ENCODE peak calls at places on chromosomes 4 and X, in four cellular contexts. R, G, J and Z are unnamed samples.

GRCh38 chrX:15468036-15468435 is 25.1 kb downstream of the PIR start:
- DNase-seq in R (no peak), G (peak), J (no peak), Z (peak)

GRCh38 chrX:150506486-150506885 is 61.9 kb upstream of the MTM1 start:
- DNase-seq in R (no peak), G (no peak), J (no peak), Z (no peak)

GRCh38 chr4:137980641-137981040 is 261.5 kb downstream of the SLC7A11 start:
- DNase-seq in R (no peak), G (no peak), J (no peak), Z (no peak)

GRCh38 chrX:26597981-26598380 is 382.0 kb downstream of the MAGEB5 start:
- DNase-seq in R (no peak), G (no peak), J (no peak), Z (no peak)

GRCh38 chr4:94595880-94596483 is 144.2 kb downstream of the PDLIM5 start:
- DNase-seq in R (no peak), G (peak), J (no peak), Z (no peak)

GRCh38 chr4:122783301-122784215 is 43.1 kb upstream of the FGF2 start:
- DNase-seq in R (no peak), G (no peak), J (no peak), Z (peak)

GRCh38 chr4:87659247-87659931 is 9.3 kb downstream of the DMP1 start:
- DNase-seq in R (no peak), G (no peak), J (no peak), Z (peak)

GRCh38 chr4:175929932-175930331 is 117.9 kb upstream of the GPM6A start:
- DNase-seq in R (no peak), G (no peak), J (no peak), Z (no peak)

GRCh38 chrX:16975233-16975632 is 28.8 kb downstream of the REPS2 start:
- DNase-seq in R (no peak), G (no peak), J (no peak), Z (no peak)

GRCh38 chr4:98275129-98275528 is 13.9 kb downstream of the RAP1GDS1 start:
- DNase-seq in R (no peak), G (peak), J (no peak), Z (no peak)

GRCh38 chr4:176927664-176928063 is 134.9 kb upstream of the VEGFC start:
- DNase-seq in R (no peak), G (no peak), J (no peak), Z (peak)

GRCh38 chrX:107552976-107553375 is 75.3 kb upstream of the PRPS1 start:
- DNase-seq in R (no peak), G (no peak), J (no peak), Z (no peak)

GRCh38 chr4:5828005-5828391 is 64.9 kb downstream of the CRMP1 start:
- DNase-seq in R (no peak), G (no peak), J (no peak), Z (no peak)

GRCh38 chr4:131382839-131383238 is 1766.3 kb upstream of the PCDH10 start:
- DNase-seq in R (no peak), G (no peak), J (no peak), Z (no peak)

GRCh38 chr4:122625156-122625555 is 4.3 kb upstream of the IL21 start:
- DNase-seq in R (no peak), G (no peak), J (no peak), Z (no peak)

GRCh38 chrX:1452497-1453389 is at the start of gene ASMTL:
- DNase-seq in R (peak), G (peak), J (peak), Z (peak)

GRCh38 chrX:71664889-71665491 is 2.4 kb upstream of the LOC101059915 start:
- DNase-seq in R (no peak), G (no peak), J (no peak), Z (no peak)

GRCh38 chrX:106894978-106895452 is 8.1 kb downstream of the RIPPLY1 start:
- DNase-seq in R (no peak), G (no peak), J (no peak), Z (no peak)

GRCh38 chr4:67014592-67014991 is 530.7 kb downstream of the CENPC start:
- DNase-seq in R (no peak), G (no peak), J (no peak), Z (no peak)

GRCh38 chrX:108216405-108216804 is 124.8 kb downstream of the ATG4A start:
- DNase-seq in R (no peak), G (no peak), J (no peak), Z (no peak)

GRCh38 chr4:44927361-44928061 is 201.2 kb upstream of the GNPDA2 start:
- DNase-seq in R (no peak), G (peak), J (no peak), Z (no peak)

GRCh38 chr4:142696334-142697122 is 149.6 kb downstream of the INPP4B start:
- DNase-seq in R (peak), G (peak), J (no peak), Z (no peak)

GRCh38 chr4:179804440-179804839 is 2362.2 kb upstream of the AGA start:
- DNase-seq in R (no peak), G (no peak), J (no peak), Z (no peak)

GRCh38 chr4:68591204-68591603 is 15.1 kb upstream of the UGT2B17 start:
- DNase-seq in R (no peak), G (no peak), J (no peak), Z (no peak)

GRCh38 chr4:61149278-61149677 is 50.8 kb upstream of the ADGRL3 start:
- DNase-seq in R (no peak), G (no peak), J (no peak), Z (peak)

GRCh38 chr4:54553001-54553400 is 104.8 kb upstream of the KIT start:
- DNase-seq in R (no peak), G (no peak), J (no peak), Z (no peak)

GRCh38 chrX:31588355-31588754 is 516.5 kb upstream of the FTHL17 start:
- DNase-seq in R (no peak), G (no peak), J (no peak), Z (no peak)

GRCh38 chr4:110982486-110982885 is 359.6 kb upstream of the PITX2 start:
- DNase-seq in R (no peak), G (no peak), J (no peak), Z (no peak)

GRCh38 chr4:23006756-23007155 is 314.0 kb downstream of the GBA3 start:
- DNase-seq in R (no peak), G (no peak), J (no peak), Z (peak)

GRCh38 chrX:19097553-19097952 is 24.7 kb downstream of the ADGRG2 start:
- DNase-seq in R (no peak), G (no peak), J (no peak), Z (no peak)

GRCh38 chr4:78310056-78310731 is 241.4 kb upstream of the ANXA3 start:
- DNase-seq in R (no peak), G (no peak), J (no peak), Z (no peak)

GRCh38 chr4:761086-761485 is 55.5 kb downstream of the PCGF3 start:
- DNase-seq in R (no peak), G (no peak), J (no peak), Z (no peak)

GRCh38 chr4:100042711-100043110 is 92.6 kb upstream of the H2AZ1 start:
- DNase-seq in R (no peak), G (no peak), J (no peak), Z (no peak)
- H3K27ac ChIP-seq in R (no peak), G (no peak), J (no peak), Z (no peak)

GRCh38 chr4:128658214-128658621 is 151.3 kb upstream of the JADE1 start:
- DNase-seq in R (no peak), G (no peak), J (no peak), Z (no peak)

GRCh38 chr4:128661529-128661928 is 148.0 kb upstream of the JADE1 start:
- DNase-seq in R (no peak), G (no peak), J (no peak), Z (no peak)

GRCh38 chr4:128657638-128658037 is 151.9 kb upstream of the JADE1 start:
- DNase-seq in R (no peak), G (no peak), J (no peak), Z (no peak)

GRCh38 chr4:128663325-128663724 is 146.2 kb upstream of the JADE1 start:
- DNase-seq in R (no peak), G (peak), J (peak), Z (peak)

GRCh38 chr4:128660361-128660964 is 149.0 kb upstream of the JADE1 start:
- DNase-seq in R (no peak), G (no peak), J (no peak), Z (no peak)
- H3K27ac ChIP-seq in R (no peak), G (no peak), J (no peak), Z (no peak)

GRCh38 chr4:28621541-28621940 is 1760.9 kb downstream of the STIM2 start:
- DNase-seq in R (no peak), G (no peak), J (no peak), Z (no peak)
- H3K27ac ChIP-seq in R (no peak), G (no peak), J (no peak), Z (no peak)

GRCh38 chr4:7843831-7844230 is 95.8 kb downstream of the AFAP1 start:
- DNase-seq in R (no peak), G (no peak), J (no peak), Z (no peak)

GRCh38 chr4:7845493-7846124 is 94.1 kb downstream of the AFAP1 start:
- DNase-seq in R (no peak), G (no peak), J (no peak), Z (no peak)

GRCh38 chr4:7847206-7847605 is 92.5 kb downstream of the AFAP1 start:
- DNase-seq in R (no peak), G (no peak), J (no peak), Z (no peak)

GRCh38 chr4:7842384-7843279 is 97.0 kb downstream of the AFAP1 start:
- DNase-seq in R (no peak), G (no peak), J (peak), Z (no peak)

DNA sequence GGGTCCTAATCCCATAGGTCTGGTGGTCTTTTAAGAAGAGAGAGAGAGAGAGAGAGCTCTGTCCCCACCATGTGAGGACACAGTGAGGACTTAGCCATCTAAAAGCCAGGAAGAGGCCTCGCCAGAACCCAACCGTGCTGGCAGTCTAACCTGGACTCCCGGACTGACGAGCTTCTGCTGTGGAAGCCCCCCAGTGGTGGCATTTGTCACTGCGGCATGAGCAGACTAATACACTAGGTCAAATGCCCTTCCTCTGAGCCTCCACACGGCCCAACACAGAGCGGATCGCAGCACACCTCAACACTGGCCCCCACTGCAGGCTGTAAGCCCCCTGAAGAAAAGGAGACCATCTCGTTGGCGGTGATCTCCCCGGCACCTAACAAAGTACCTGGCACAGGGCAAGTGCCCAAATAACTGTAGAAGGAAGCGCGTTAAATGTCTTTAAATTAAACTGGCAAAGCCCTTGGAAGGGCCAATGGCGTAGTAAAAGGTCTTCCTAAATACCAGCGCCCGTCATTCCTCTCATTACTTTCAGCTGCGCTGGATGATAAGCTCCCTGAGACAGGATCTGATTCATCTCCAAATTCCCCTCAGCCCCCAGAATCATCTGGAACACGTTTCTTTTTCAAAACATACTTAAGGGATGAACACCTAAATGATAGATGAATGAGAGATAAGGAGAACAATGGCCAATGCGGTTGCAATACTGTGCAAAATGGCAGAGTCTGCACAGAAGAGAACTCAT is 95.2 kb downstream of the AFAP1 start:
- DNase-seq in R (peak), G (peak), J (peak), Z (no peak)
- H3K27ac ChIP-seq in R (no peak), G (no peak), J (no peak), Z (peak)

GRCh38 chr4:100299441-100299840 is 109.2 kb upstream of the DDIT4L start:
- DNase-seq in R (no peak), G (no peak), J (no peak), Z (no peak)
- H3K27ac ChIP-seq in R (no peak), G (no peak), J (no peak), Z (peak)

GRCh38 chrX:7127058-7127457 is 20.5 kb upstream of the STS start:
- DNase-seq in R (no peak), G (no peak), J (no peak), Z (no peak)

GRCh38 chrX:7132335-7133035 is 15.0 kb upstream of the STS start:
- DNase-seq in R (no peak), G (peak), J (peak), Z (peak)

GRCh38 chrX:7131621-7132020 is 15.9 kb upstream of the STS start:
- DNase-seq in R (no peak), G (no peak), J (no peak), Z (no peak)

GRCh38 chrX:7133036-7133412 is 14.5 kb upstream of the STS start:
- DNase-seq in R (no peak), G (no peak), J (no peak), Z (no peak)
- H3K27ac ChIP-seq in R (no peak), G (no peak), J (peak), Z (peak)

GRCh38 chr4:73842696-73843095 is 6.2 kb downstream of the CXCL6 start:
- DNase-seq in R (no peak), G (no peak), J (no peak), Z (no peak)

GRCh38 chr4:73841243-73841925 is 4.9 kb downstream of the CXCL6 start:
- DNase-seq in R (no peak), G (no peak), J (no peak), Z (no peak)

GRCh38 chr4:73844352-73844751 is 7.9 kb downstream of the CXCL6 start:
- DNase-seq in R (no peak), G (no peak), J (no peak), Z (peak)

GRCh38 chr4:73844806-73845205 is 8.3 kb upstream of the PF4V1 start:
- DNase-seq in R (no peak), G (no peak), J (no peak), Z (no peak)

GRCh38 chr4:73843369-73843768 is 6.9 kb downstream of the CXCL6 start:
- DNase-seq in R (no peak), G (no peak), J (no peak), Z (no peak)
- H3K27ac ChIP-seq in R (no peak), G (no peak), J (no peak), Z (no peak)